ENCODE peak calls at places on chromosomes 4 and X, in five cellular contexts. One of them, this sample, is unnamed.

GRCh38 chrX:129318375-129318774 is 204.9 kb downstream of the SMARCA1 start:
- DNase-seq in heart left ventricle: no peak
- DNase-seq in ovary: no peak
- DNase-seq in IMR-90: peak; percentile 35
- DNase-seq in endothelial cell of umbilical vein: peak; percentile 6
- DNase-seq in this sample: no peak

GRCh38 chrX:31353095-31353494 is 281.3 kb upstream of the FTHL17 start:
- DNase-seq in heart left ventricle: no peak
- DNase-seq in IMR-90: peak; percentile 62
- DNase-seq in endothelial cell of umbilical vein: no peak
- DNase-seq in ovary: no peak
- DNase-seq in this sample: no peak

GRCh38 chrX:30533261-30533660 is 44.3 kb downstream of the TASL start:
- DNase-seq in IMR-90: peak; percentile 32
- DNase-seq in endothelial cell of umbilical vein: no peak
- DNase-seq in ovary: no peak
- DNase-seq in heart left ventricle: no peak
- DNase-seq in this sample: no peak

GRCh38 chrX:53481816-53482485 is 47.8 kb upstream of the HSD17B10 start:
- DNase-seq in heart left ventricle: peak; percentile 18
- DNase-seq in ovary: no peak
- DNase-seq in endothelial cell of umbilical vein: peak; percentile 49
- DNase-seq in IMR-90: peak; percentile 69
- DNase-seq in this sample: peak; percentile 22

GRCh38 chr4:23455482-23455881 is 434.4 kb downstream of the PPARGC1A start:
- DNase-seq in heart left ventricle: peak; percentile 19
- DNase-seq in endothelial cell of umbilical vein: no peak
- DNase-seq in ovary: no peak
- DNase-seq in IMR-90: no peak
- DNase-seq in this sample: no peak

GRCh38 chr4:30002345-30002744 is 717.8 kb upstream of the PCDH7 start:
- DNase-seq in ovary: no peak
- DNase-seq in IMR-90: no peak
- DNase-seq in endothelial cell of umbilical vein: no peak
- DNase-seq in heart left ventricle: no peak
- DNase-seq in this sample: no peak

GRCh38 chr4:153997506-153997905 is 208.6 kb upstream of the SFRP2 start:
- DNase-seq in heart left ventricle: no peak
- DNase-seq in ovary: no peak
- DNase-seq in endothelial cell of umbilical vein: no peak
- DNase-seq in IMR-90: no peak
- DNase-seq in this sample: no peak

GRCh38 chrX:110286126-110286525 is 31.8 kb downstream of the AMMECR1 start:
- DNase-seq in ovary: no peak
- DNase-seq in endothelial cell of umbilical vein: no peak
- DNase-seq in IMR-90: peak; percentile 89
- DNase-seq in heart left ventricle: no peak
- DNase-seq in this sample: peak; percentile 14

GRCh38 chr4:121155893-121156292 is 8.2 kb downstream of the TNIP3 start:
- DNase-seq in IMR-90: peak; percentile 94
- DNase-seq in endothelial cell of umbilical vein: peak; percentile 86
- DNase-seq in heart left ventricle: no peak
- DNase-seq in ovary: no peak
- DNase-seq in this sample: no peak

DNA sequence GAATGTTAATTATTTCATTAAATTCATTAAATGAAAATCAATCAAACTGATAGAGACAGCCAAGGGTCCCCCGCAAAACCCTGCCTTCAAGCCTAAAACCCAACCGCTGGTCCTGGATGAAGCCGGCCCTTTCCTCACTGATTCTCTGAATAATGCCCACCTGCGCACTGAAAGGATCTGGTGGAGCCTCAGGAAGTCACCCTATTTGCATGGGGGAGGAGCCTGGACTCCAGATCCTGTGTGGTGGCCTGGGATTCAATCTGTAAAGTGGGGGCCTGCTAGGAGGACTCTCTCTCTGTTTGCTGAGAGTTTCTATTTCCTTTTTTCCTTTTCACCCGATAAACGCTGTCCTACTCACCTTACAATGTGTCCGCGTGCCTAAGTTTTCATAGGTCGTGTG is 97.9 kb upstream of the ADAMTS3 start:
- DNase-seq in ovary: no peak
- DNase-seq in IMR-90: no peak
- DNase-seq in heart left ventricle: no peak
- DNase-seq in endothelial cell of umbilical vein: no peak
- DNase-seq in this sample: no peak
- H3K4me1 ChIP-seq in ovary: no peaks in the 10 kb centered on the region
- H3K4me1 ChIP-seq in IMR-90: no peaks in the 10 kb centered on the region
- H3K4me1 ChIP-seq in heart left ventricle: no peaks in the 10 kb centered on the region
- H3K4me1 ChIP-seq in endothelial cell of umbilical vein: no peaks in the 10 kb centered on the region
- H3K4me1 ChIP-seq in this sample: peaks cover 5% of the 10 kb centered on the region

GRCh38 chr4:104491826-104492771 is 2.6 kb downstream of the CXXC4 start:
- DNase-seq in IMR-90: no peak
- DNase-seq in ovary: no peak
- DNase-seq in endothelial cell of umbilical vein: peak; percentile 16
- DNase-seq in heart left ventricle: no peak
- DNase-seq in this sample: no peak
- H3K27me3 ChIP-seq in IMR-90: peaks cover 12% of the 10 kb centered on the region
- H3K27me3 ChIP-seq in ovary: no peaks in the 10 kb centered on the region
- H3K27me3 ChIP-seq in endothelial cell of umbilical vein: peaks cover 43% of the 10 kb centered on the region
- H3K27me3 ChIP-seq in heart left ventricle: no peaks in the 10 kb centered on the region
- H3K27me3 ChIP-seq in this sample: no peaks in the 10 kb centered on the region

GRCh38 chr4:168318266-168318895 is at the start of gene DDX60:
- DNase-seq in heart left ventricle: peak; percentile 84
- DNase-seq in endothelial cell of umbilical vein: peak; percentile 75
- DNase-seq in ovary: peak; percentile 78
- DNase-seq in IMR-90: peak; percentile 73
- DNase-seq in this sample: peak; percentile 76
- TF ChIP-seq POLR2A in heart left ventricle: peak; percentile 21
- TF ChIP-seq POLR2A in endothelial cell of umbilical vein: peak; percentile 26
- TF ChIP-seq POLR2A in ovary: peak; percentile 38
- TF ChIP-seq POLR2A in IMR-90: peak; percentile 28
- TF ChIP-seq POLR2A in this sample: no peak

GRCh38 chr4:185700635-185701034 is 111.4 kb downstream of the SORBS2 start:
- DNase-seq in IMR-90: no peak
- DNase-seq in endothelial cell of umbilical vein: no peak
- DNase-seq in ovary: no peak
- DNase-seq in heart left ventricle: no peak
- DNase-seq in this sample: no peak
- H3K4me1 ChIP-seq in IMR-90: no peaks in the 10 kb centered on the region
- H3K4me1 ChIP-seq in endothelial cell of umbilical vein: no peaks in the 10 kb centered on the region
- H3K4me1 ChIP-seq in ovary: no peaks in the 10 kb centered on the region
- H3K4me1 ChIP-seq in heart left ventricle: peaks cover 38% of the 10 kb centered on the region
- H3K4me1 ChIP-seq in this sample: no peaks in the 10 kb centered on the region

DNA sequence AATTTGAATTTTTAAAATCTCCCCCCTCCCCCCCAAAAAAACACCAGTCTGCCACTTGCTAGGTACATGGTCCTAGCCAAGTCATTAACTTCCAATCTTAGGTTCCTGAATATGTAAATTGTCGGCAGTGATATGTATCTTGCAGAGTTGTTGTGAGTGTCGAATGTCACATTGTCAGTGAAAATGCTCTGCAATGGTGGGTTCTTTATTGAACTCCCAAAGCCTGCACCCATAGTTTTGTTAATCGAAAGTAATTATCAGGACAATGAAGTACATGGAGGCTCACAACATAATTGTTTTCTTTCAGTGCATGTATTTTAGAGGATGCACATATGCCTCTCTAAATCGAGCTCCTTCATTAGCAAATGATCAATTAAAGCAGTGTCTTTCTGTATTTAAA is 185.6 kb upstream of the S100G start:
- DNase-seq in IMR-90: no peak
- DNase-seq in heart left ventricle: no peak
- DNase-seq in ovary: no peak
- DNase-seq in endothelial cell of umbilical vein: no peak
- DNase-seq in this sample: no peak
- H3K27me3 ChIP-seq in IMR-90: peaks cover 2% of the 10 kb centered on the region
- H3K27me3 ChIP-seq in heart left ventricle: no peaks in the 10 kb centered on the region
- H3K27me3 ChIP-seq in ovary: no peaks in the 10 kb centered on the region
- H3K27me3 ChIP-seq in endothelial cell of umbilical vein: no peaks in the 10 kb centered on the region
- H3K27me3 ChIP-seq in this sample: no peaks in the 10 kb centered on the region

DNA sequence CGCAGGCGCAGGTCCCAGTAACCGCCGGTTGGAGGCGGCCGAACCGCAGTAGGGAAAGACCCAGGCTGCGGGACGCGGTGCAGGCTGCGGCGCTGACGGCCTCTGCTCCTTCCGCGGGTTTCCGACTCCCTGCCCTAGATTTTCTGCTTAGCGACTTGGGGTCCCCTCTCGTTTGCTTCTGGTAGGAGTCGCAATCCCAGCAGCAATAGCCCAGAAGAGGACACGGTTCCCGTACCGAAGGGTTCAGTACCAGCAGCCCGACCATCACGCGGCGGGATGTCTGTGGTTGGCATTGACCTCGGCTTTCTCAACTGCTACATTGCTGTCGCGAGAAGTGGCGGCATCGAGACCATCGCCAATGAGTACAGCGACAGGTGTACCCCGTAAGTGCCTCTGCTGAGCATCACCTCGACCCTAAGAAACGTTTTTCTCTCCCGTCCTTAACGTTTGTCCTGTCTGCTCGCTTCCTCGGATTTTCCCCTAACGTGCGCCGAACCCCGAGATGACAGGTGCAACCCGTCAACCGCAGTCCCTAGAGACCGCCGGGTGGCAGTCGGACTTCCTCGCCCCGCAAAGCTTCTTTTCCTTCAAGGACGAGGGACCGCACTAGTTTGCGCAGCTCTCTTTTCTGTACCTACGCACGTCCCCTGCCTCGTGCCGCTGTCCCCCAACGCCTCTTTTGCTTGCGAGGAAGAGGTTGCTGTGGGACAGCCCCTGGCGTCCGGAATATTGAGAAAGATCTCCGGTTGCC is at the start of gene HSPA4L:
- DNase-seq in ovary: peak; percentile 76
- DNase-seq in heart left ventricle: peak; percentile 51
- DNase-seq in endothelial cell of umbilical vein: peak; percentile 89
- DNase-seq in IMR-90: peak; percentile 45
- DNase-seq in this sample: peak; percentile 24
- TF ChIP-seq POLR2A in ovary: peak; percentile 82
- TF ChIP-seq POLR2A in heart left ventricle: peak; percentile 74
- TF ChIP-seq POLR2A in endothelial cell of umbilical vein: peak; percentile 68
- TF ChIP-seq POLR2A in IMR-90: peak; percentile 54
- TF ChIP-seq POLR2A in this sample: peak; percentile 83

GRCh38 chr4:5712517-5712916 is 1.5 kb downstream of the EVC start:
- DNase-seq in IMR-90: peak; percentile 81
- DNase-seq in endothelial cell of umbilical vein: no peak
- DNase-seq in ovary: no peak
- DNase-seq in heart left ventricle: no peak
- DNase-seq in this sample: no peak

GRCh38 chr4:5712931-5713330 is 1.9 kb downstream of the EVC start:
- DNase-seq in ovary: no peak
- DNase-seq in heart left ventricle: no peak
- DNase-seq in IMR-90: no peak
- DNase-seq in endothelial cell of umbilical vein: no peak
- DNase-seq in this sample: no peak

GRCh38 chr4:5711479-5712184 is 631 bp downstream of the EVC start:
- DNase-seq in ovary: peak; percentile 53
- DNase-seq in heart left ventricle: peak; percentile 33
- DNase-seq in endothelial cell of umbilical vein: peak; percentile 43
- DNase-seq in IMR-90: peak; percentile 51
- DNase-seq in this sample: peak; percentile 30

GRCh38 chr4:5715357-5715756 is 4.4 kb downstream of the EVC start:
- DNase-seq in heart left ventricle: no peak
- DNase-seq in IMR-90: no peak
- DNase-seq in endothelial cell of umbilical vein: no peak
- DNase-seq in ovary: no peak
- DNase-seq in this sample: no peak

GRCh38 chr4:5713861-5714260 is 2.9 kb downstream of the EVC start:
- DNase-seq in IMR-90: no peak
- DNase-seq in endothelial cell of umbilical vein: no peak
- DNase-seq in ovary: no peak
- DNase-seq in heart left ventricle: no peak
- DNase-seq in this sample: no peak
- H3K4me1 ChIP-seq in IMR-90: peaks cover 22% of the 10 kb centered on the region
- H3K4me1 ChIP-seq in endothelial cell of umbilical vein: peaks cover 18% of the 10 kb centered on the region
- H3K4me1 ChIP-seq in ovary: peaks cover 8% of the 10 kb centered on the region
- H3K4me1 ChIP-seq in heart left ventricle: no peaks in the 10 kb centered on the region
- H3K4me1 ChIP-seq in this sample: no peaks in the 10 kb centered on the region